ENCODE peak calls at places on chromosome 4, in ten cellular contexts. Z is NCI-H2171; D is cardiac muscle cell; B is GM23338; W is HEK293T; Q is stimulated activated CD8-positive, alpha-beta memory T cell treated with anti-CD3 and anti-CD28 coated beads, Interleukin-7, amount 100 ng/mL, for 1 hour; E is posterior vena cava; Y is fibroblast of pulmonary artery; X is AG20443; L is NCI-H2029 treated with DMSO at 0.1 percent for 48 hours. R is an unnamed sample.

GRCh38 chr4:153131478-153132069 is 72.7 kb upstream of the TRIM2 start:
- DNase-seq in Y (peak), Q (no peak), Z (no peak), X (peak), E (no peak), D (no peak), L (no peak), W (no peak), B (peak), R (no peak)

GRCh38 chr4:11589676-11590075 is 161.0 kb upstream of the HS3ST1 start:
- DNase-seq in L (no peak), Q (no peak), D (no peak), Z (no peak), X (no peak), E (no peak), B (no peak), Y (peak), W (no peak), R (no peak)

GRCh38 chr4:8169763-8170162 is 11.2 kb upstream of the ABLIM2 start:
- DNase-seq in L (no peak), E (no peak), Y (no peak), Z (no peak), B (no peak), Q (no peak), X (no peak), D (no peak), W (no peak), R (no peak)

GRCh38 chr4:85491527-85491926 is 16.6 kb downstream of the ARHGAP24 start:
- DNase-seq in Y (no peak), L (no peak), Z (peak), Q (no peak), X (no peak), E (no peak), D (peak), B (no peak), W (no peak), R (no peak)

GRCh38 chr4:2795558-2796260 is 2.8 kb downstream of the SH3BP2 start:
- DNase-seq in D (no peak), W (no peak), Y (no peak), Z (no peak), B (no peak), Q (no peak), L (no peak), E (peak), X (no peak), R (peak)

GRCh38 chr4:7646384-7647061 is 211.8 kb upstream of the PSAPL1 start:
- DNase-seq in Z (no peak), E (no peak), L (no peak), W (no peak), D (no peak), X (no peak), Y (no peak), Q (no peak), B (no peak), R (no peak)

GRCh38 chr4:4344915-4345527 is 41.9 kb upstream of the NSG1 start:
- DNase-seq in B (no peak), Q (no peak), E (peak), X (no peak), L (no peak), Y (no peak), Z (no peak), W (no peak), D (no peak), R (no peak)

GRCh38 chr4:28799696-28800095 is 1920.5 kb upstream of the PCDH7 start:
- DNase-seq in X (no peak), D (peak), Q (no peak), Z (no peak), B (no peak), Y (peak), W (no peak), L (no peak), E (no peak), R (no peak)

GRCh38 chr4:157320092-157320491 is 99.6 kb downstream of the GRIA2 start:
- DNase-seq in Q (no peak), Z (no peak), D (no peak), L (no peak), W (no peak), E (no peak), Y (no peak), B (no peak), X (no peak), R (no peak)

GRCh38 chr4:70754470-70754869 is 32.7 kb downstream of the RUFY3 start:
- DNase-seq in B (no peak), W (no peak), Z (no peak), X (no peak), D (no peak), Y (no peak), Q (no peak), L (no peak), E (no peak), R (no peak)

GRCh38 chr4:184384056-184384809 is 90.1 kb downstream of the IRF2 start:
- DNase-seq in D (peak), E (no peak), L (no peak), B (peak), W (no peak), Z (no peak), Y (peak), Q (no peak), X (peak), R (peak)

GRCh38 chr4:74206088-74206826 is 48.3 kb downstream of the MTHFD2L start:
- DNase-seq in L (no peak), D (no peak), X (peak), E (no peak), Y (peak), B (no peak), Q (no peak), W (no peak), Z (no peak), R (no peak)

GRCh38 chr4:128353791-128354190 is 66.2 kb upstream of the PGRMC2 start:
- DNase-seq in B (no peak), Q (no peak), Z (no peak), Y (no peak), E (no peak), L (no peak), W (no peak), D (no peak), X (no peak), R (no peak)

GRCh38 chr4:127782025-127782274 is 172 bp upstream of the HSPA4L start:
- DNase-seq in W (peak), L (peak), E (peak), D (no peak), Y (peak), X (peak), B (peak), Z (no peak), Q (no peak), R (peak)

GRCh38 chr4:41177016-41177415 is 37.3 kb downstream of the APBB2 start:
- DNase-seq in Z (no peak), Y (peak), D (no peak), L (no peak), X (peak), B (no peak), E (no peak), Q (no peak), W (no peak), R (no peak)

GRCh38 chr4:4575284-4576211 is 33.7 kb upstream of the STX18 start:
- DNase-seq in Q (peak), X (peak), W (no peak), E (peak), D (peak), Y (peak), L (peak), B (peak), Z (no peak), R (peak)

GRCh38 chr4:52716364-52717151 is 34.7 kb downstream of the ERVMER34-1 start:
- DNase-seq in D (no peak), B (no peak), Z (no peak), Q (no peak), L (no peak), Y (no peak), W (no peak), E (no peak), X (no peak), R (no peak)

GRCh38 chr4:121176082-121176706 is 12.1 kb upstream of the TNIP3 start:
- DNase-seq in Y (no peak), B (peak), X (no peak), Q (no peak), E (no peak), W (no peak), Z (no peak), D (no peak), L (no peak), R (no peak)

GRCh38 chr4:77176606-77177005 is 19.6 kb downstream of the CCNG2 start:
- DNase-seq in L (no peak), Y (no peak), E (no peak), X (no peak), D (no peak), Q (no peak), W (no peak), B (no peak), Z (no peak), R (no peak)

GRCh38 chr4:78079701-78080430 is 22.7 kb downstream of the FRAS1 start:
- DNase-seq in X (no peak), W (no peak), Y (no peak), E (no peak), Z (peak), L (peak), D (no peak), B (no peak), Q (no peak), R (no peak)

GRCh38 chr4:123398151-123398802 is 1.7 kb downstream of the SPRY1 start:
- DNase-seq in X (peak), E (peak), Y (peak), W (peak), Z (peak), L (no peak), D (peak), B (peak), Q (peak), R (peak)

GRCh38 chr4:99394913-99395312 is 40.2 kb downstream of the ADH7 start:
- DNase-seq in Q (no peak), L (no peak), W (no peak), X (peak), Y (peak), E (no peak), D (no peak), Z (no peak), B (no peak), R (no peak)

GRCh38 chr4:100280807-100281206 is 90.5 kb upstream of the DDIT4L start:
- DNase-seq in L (no peak), Q (no peak), Y (no peak), D (no peak), X (no peak), Z (no peak), E (no peak), W (no peak), B (peak), R (no peak)

GRCh38 chr4:11900277-11900676 is 471.6 kb upstream of the HS3ST1 start:
- DNase-seq in W (no peak), E (no peak), Q (no peak), Y (no peak), Z (no peak), D (no peak), L (no peak), B (no peak), X (no peak), R (no peak)

GRCh38 chr4:140049924-140050681 is 103.9 kb downstream of the MAML3 start:
- DNase-seq in W (peak), Y (peak), B (peak), Z (peak), L (peak), D (peak), E (no peak), X (peak), Q (no peak), R (no peak)

GRCh38 chr4:44446801-44447562 is 1.6 kb downstream of the KCTD8 start:
- DNase-seq in Y (no peak), W (peak), Q (no peak), Z (peak), L (no peak), E (peak), D (no peak), X (peak), B (peak), R (peak)

GRCh38 chr4:92234393-92235176 is 69.2 kb upstream of the GRID2 start:
- DNase-seq in D (no peak), E (no peak), L (peak), B (no peak), Z (no peak), Q (no peak), W (no peak), Y (peak), X (peak), R (no peak)

GRCh38 chr4:151015458-151016344 is 617 bp upstream of the LRBA start:
- DNase-seq in Z (peak), B (peak), Q (peak), W (peak), E (peak), L (peak), Y (peak), D (peak), X (peak), R (peak)

GRCh38 chr4:123055943-123056342 is 133.5 kb upstream of the NUDT6 start:
- DNase-seq in X (peak), L (no peak), Q (no peak), Y (no peak), E (no peak), D (no peak), B (no peak), Z (no peak), W (no peak), R (no peak)

GRCh38 chr4:143711543-143712159 is 11.2 kb upstream of the FREM3 start:
- DNase-seq in Y (no peak), E (no peak), B (peak), L (no peak), W (no peak), Z (no peak), D (no peak), X (no peak), Q (no peak), R (no peak)

R was measured in pancreas.